ENCODE peak calls at places on chromosome 4, in four cellular contexts. N is fibroblast of lung, X is tibial artery, F is left cardiac atrium. I is an unnamed sample.

GRCh38 chr4:121989715-121990114 is 37.9 kb upstream of the TRPC3 start:
- DNase-seq in F (no peak), N (peak), X (no peak), I (no peak)

GRCh38 chr4:122819708-122820449 is 6.8 kb upstream of the FGF2 start:
- DNase-seq in F (no peak), N (peak), X (no peak), I (no peak)

GRCh38 chr4:144714166-144714565 is 68.2 kb downstream of the HHIP start:
- DNase-seq in F (no peak), N (peak), X (no peak), I (no peak)

GRCh38 chr4:2715426-2715825 is 40.7 kb downstream of the TNIP2 start:
- DNase-seq in X (no peak), N (no peak), F (no peak), I (no peak)

GRCh38 chr4:177308842-177309524 is 691 bp upstream of the NEIL3 start:
- DNase-seq in N (no peak), X (no peak), F (no peak), I (peak)

GRCh38 chr4:179467890-179468289 is 2025.7 kb upstream of the AGA start:
- DNase-seq in F (no peak), N (no peak), X (no peak), I (no peak)

GRCh38 chr4:88514557-88515511 is 8.7 kb downstream of the PYURF start:
- DNase-seq in F (no peak), N (no peak), X (no peak), I (no peak)

GRCh38 chr4:6391852-6392188 is 80.6 kb downstream of the PPP2R2C start:
- DNase-seq in F (no peak), N (no peak), X (no peak), I (peak)